ENCODE peak calls at places on chromosomes 1 and 21, in seven cellular contexts. K is effector memory CD8-positive, alpha-beta T cell; O is CD8-positive, alpha-beta memory T cell; Y is AG04449; U is NCI-H526 treated with DMSO at 0.1 percent for 48 hours; Q is stimulated activated effector memory CD8-positive, alpha-beta T cell treated with anti-CD3 and anti-CD28 coated beads, Interleukin-12 subunit alpha, Interleukin-12 subunit beta, amount 100 ng/mL, for 72 hours; L is B cell. X is an unnamed sample.

GRCh38 chr1:37237948-37238347 is 203.6 kb upstream of the GRIK3 start:
- DNase-seq in K (no peak), O (no peak), Y (no peak), U (peak; percentile 90), Q (no peak), L (no peak), X (no peak)

GRCh38 chr1:163406787-163407186 is 85.0 kb downstream of the NUF2 start:
- DNase-seq in K (no peak), O (no peak), Y (no peak), U (no peak), Q (no peak), L (no peak), X (no peak)

GRCh38 chr1:210222288-210223006 is 10.1 kb upstream of the SERTAD4 start:
- DNase-seq in K (no peak), O (no peak), Y (no peak), U (no peak), Q (no peak), L (no peak), X (no peak)

GRCh38 chr21:42840411-42841155 is 38.8 kb downstream of the WDR4 start:
- DNase-seq in K (no peak), O (no peak), Y (no peak), U (no peak), Q (no peak), L (no peak), X (no peak)

GRCh38 chr1:108072294-108072693 is 107.3 kb upstream of the VAV3 start:
- DNase-seq in K (no peak), O (no peak), Y (no peak), U (no peak), Q (no peak), L (no peak), X (no peak)

GRCh38 chr1:174960362-174960761 is 39.4 kb upstream of the CACYBP start:
- DNase-seq in K (no peak), O (no peak), Y (no peak), U (no peak), Q (no peak), L (no peak), X (no peak)

GRCh38 chr1:200437556-200438203 is 27.8 kb upstream of the ZNF281 start:
- DNase-seq in K (no peak), O (peak; percentile 1), Y (no peak), U (no peak), Q (no peak), L (no peak), X (no peak)

GRCh38 chr1:109669246-109669948 is 1.5 kb downstream of the GSTM2 start:
- DNase-seq in K (no peak), O (no peak), Y (no peak), U (no peak), Q (no peak), L (no peak), X (no peak)

GRCh38 chr1:196723325-196724185 is 51.1 kb upstream of the CFHR3 start:
- DNase-seq in K (peak; percentile 25), O (no peak), Y (no peak), U (peak; percentile 3), Q (peak; percentile 10), L (no peak), X (peak; percentile 10)

GRCh38 chr1:67652800-67653199 is 32.2 kb upstream of the GADD45A start:
- DNase-seq in K (no peak), O (no peak), Y (no peak), U (no peak), Q (no peak), L (no peak), X (no peak)

GRCh38 chr1:7315316-7315715 is 455.8 kb upstream of the VAMP3 start:
- DNase-seq in K (no peak), O (no peak), Y (no peak), U (no peak), Q (no peak), L (no peak), X (no peak)

GRCh38 chr1:84143796-84144565 is at the start of gene PRKACB:
- DNase-seq in K (peak; percentile 23), O (peak; percentile 49), Y (no peak), U (no peak), Q (no peak), L (peak; percentile 59), X (peak; percentile 19)

GRCh38 chr1:206496131-206496793 is 11.1 kb upstream of the RASSF5 start:
- DNase-seq in K (no peak), O (no peak), Y (no peak), U (no peak), Q (no peak), L (peak; percentile 52), X (no peak)

GRCh38 chr1:117267232-117267774 is 56.6 kb upstream of the VTCN1 start:
- DNase-seq in K (no peak), O (no peak), Y (no peak), U (peak; percentile 23), Q (no peak), L (no peak), X (no peak)

GRCh38 chr1:7962011-7962335 is 462 bp downstream of the PARK7 start:
- DNase-seq in K (no peak), O (no peak), Y (no peak), U (no peak), Q (no peak), L (peak; percentile 47), X (peak; percentile 38)

GRCh38 chr1:184801503-184801902 is 46.8 kb upstream of the EDEM3 start:
- DNase-seq in K (no peak), O (no peak), Y (peak; percentile 34), U (no peak), Q (no peak), L (no peak), X (no peak)

GRCh38 chr1:111219466-111220286 is 7.8 kb upstream of the CHI3L2 start:
- DNase-seq in K (no peak), O (no peak), Y (no peak), U (no peak), Q (no peak), L (peak; percentile 85), X (peak; percentile 73)

GRCh38 chr1:42669936-42670335 is 11.7 kb downstream of the PPIH start:
- DNase-seq in K (no peak), O (no peak), Y (no peak), U (no peak), Q (no peak), L (no peak), X (no peak)

GRCh38 chr1:172980456-172980855 is 70.3 kb downstream of the TNFSF18 start:
- DNase-seq in K (no peak), O (no peak), Y (peak; percentile 29), U (no peak), Q (no peak), L (no peak), X (no peak)

GRCh38 chr1:231355171-231355570 is 17.1 kb downstream of the SPRTN start:
- DNase-seq in K (no peak), O (no peak), Y (no peak), U (no peak), Q (no peak), L (no peak), X (no peak)

GRCh38 chr1:212606734-212607205 is 1.8 kb upstream of the ATF3 start:
- DNase-seq in K (peak; percentile 41), O (peak; percentile 46), Y (no peak), U (no peak), Q (peak; percentile 18), L (no peak), X (peak; percentile 19)

GRCh38 chr21:46168238-46168637 is 12.9 kb upstream of the FTCD start:
- DNase-seq in K (no peak), O (no peak), Y (no peak), U (no peak), Q (no peak), L (no peak), X (no peak)

GRCh38 chr1:205496661-205497060 is 7.8 kb upstream of the CDK18 start:
- DNase-seq in K (no peak), O (no peak), Y (no peak), U (no peak), Q (no peak), L (no peak), X (no peak)

X was measured in germinal center.